ENCODE peak calls at places on chromosomes 1 and 21, in five cellular contexts. Y is BE2C, L is Calu3, F is RPMI7951, C is astrocyte of the cerebellum. S is an unnamed sample.
A peak's percentile ranks its signal among the peaks of the same experiment; 100 is the strongest.

GRCh38 chr1:9671377-9672140 is 20.0 kb downstream of the PIK3CD start:
- DNase-seq in Y (no peak), L (peak; percentile 22), F (peak; percentile 42), C (peak; percentile 34), S (peak; percentile 83)

GRCh38 chr1:109815809-109816791 is 52.4 kb upstream of the EPS8L3 start:
- DNase-seq in Y (no peak), L (no peak), F (no peak), C (no peak), S (no peak)

GRCh38 chr1:38213720-38214367 is 167.3 kb upstream of the POU3F1 start:
- DNase-seq in Y (peak; percentile 75), L (no peak), F (peak; percentile 58), C (no peak), S (no peak)

GRCh38 chr1:235617808-235618207 is 31.8 kb downstream of the GNG4 start:
- DNase-seq in Y (no peak), L (no peak), F (no peak), C (no peak), S (peak; percentile 59)

GRCh38 chr1:208029381-208030319 is 118.7 kb upstream of the CD34 start:
- DNase-seq in Y (no peak), L (no peak), F (peak; percentile 84), C (peak; percentile 66), S (peak; percentile 52)

GRCh38 chr1:46529031-46529630 is 22.3 kb downstream of the KNCN start:
- DNase-seq in Y (no peak), L (no peak), F (no peak), C (no peak), S (no peak)

GRCh38 chr1:84653130-84653680 is 37.1 kb downstream of the SSX2IP start:
- DNase-seq in Y (no peak), L (no peak), F (peak; percentile 2), C (no peak), S (peak; percentile 64)

GRCh38 chr21:27275294-27275927 is 308.5 kb upstream of the ADAMTS5 start:
- DNase-seq in Y (no peak), L (no peak), F (peak; percentile 73), C (peak; percentile 37), S (peak; percentile 86)

GRCh38 chr1:70826428-70826827 is 221.2 kb downstream of the PTGER3 start:
- DNase-seq in Y (no peak), L (no peak), F (no peak), C (no peak), S (no peak)

GRCh38 chr1:206933333-206933945 is 11.7 kb upstream of the FCMR start:
- DNase-seq in Y (peak; percentile 71), L (peak; percentile 64), F (peak; percentile 13), C (no peak), S (peak; percentile 47)

GRCh38 chr1:164771568-164772350 is 212.8 kb downstream of the PBX1 start:
- DNase-seq in Y (no peak), L (peak; percentile 78), F (peak; percentile 67), C (no peak), S (peak; percentile 80)

GRCh38 chr1:183450086-183450485 is 22.2 kb upstream of the SMG7 start:
- DNase-seq in Y (no peak), L (no peak), F (no peak), C (no peak), S (peak; percentile 16)

GRCh38 chr1:236522937-236523703 is 662 bp upstream of the LGALS8 start:
- DNase-seq in Y (no peak), L (peak; percentile 38), F (no peak), C (no peak), S (peak; percentile 16)

GRCh38 chr1:204065174-204065985 is 7.5 kb upstream of the SOX13 start:
- DNase-seq in Y (no peak), L (peak; percentile 56), F (peak; percentile 70), C (no peak), S (peak; percentile 40)

GRCh38 chr1:39129514-39129913 is 75.0 kb upstream of the MACF1 start:
- DNase-seq in Y (no peak), L (peak; percentile 13), F (peak; percentile 57), C (no peak), S (peak; percentile 66)

GRCh38 chr21:46294647-46295176 is 8.6 kb downstream of the YBEY start:
- DNase-seq in Y (no peak), L (peak; percentile 22), F (peak; percentile 84), C (peak; percentile 43), S (peak; percentile 48)

GRCh38 chr1:32361308-32361673 is 994 bp downstream of the FAM229A start:
- DNase-seq in Y (no peak), L (no peak), F (no peak), C (no peak), S (no peak)

GRCh38 chr1:214650664-214651063 is 47.7 kb downstream of the CENPF start:
- DNase-seq in Y (no peak), L (no peak), F (no peak), C (no peak), S (no peak)

GRCh38 chr1:170804419-170804818 is 130.9 kb upstream of the MROH9 start:
- DNase-seq in Y (no peak), L (no peak), F (no peak), C (no peak), S (no peak)

GRCh38 chr1:87115317-87115885 is 201.0 kb downstream of the HS2ST1 start:
- DNase-seq in Y (no peak), L (no peak), F (peak; percentile 88), C (peak; percentile 79), S (peak; percentile 59)

GRCh38 chr1:101953623-101954022 is 43.1 kb downstream of the OLFM3 start:
- DNase-seq in Y (no peak), L (no peak), F (no peak), C (no peak), S (no peak)

GRCh38 chr1:116262207-116262994 is 110.6 kb upstream of the ATP1A1 start:
- DNase-seq in Y (no peak), L (no peak), F (no peak), C (no peak), S (no peak)

GRCh38 chr1:19071674-19072281 is 115.3 kb upstream of the IFFO2 start:
- DNase-seq in Y (no peak), L (no peak), F (no peak), C (no peak), S (no peak)

GRCh38 chr1:47867447-47868347 is 129.5 kb downstream of the TRABD2B start:
- DNase-seq in Y (no peak), L (no peak), F (no peak), C (no peak), S (no peak)

GRCh38 chr1:152309955-152310354 is 15.1 kb downstream of the FLG start:
- DNase-seq in Y (no peak), L (no peak), F (no peak), C (no peak), S (no peak)

GRCh38 chr1:9874959-9875635 is 35.0 kb downstream of the CTNNBIP1 start:
- DNase-seq in Y (peak; percentile 74), L (peak; percentile 65), F (peak; percentile 66), C (peak; percentile 42), S (peak; percentile 78)

GRCh38 chr1:119003413-119004128 is 15.4 kb upstream of the TBX15 start:
- DNase-seq in Y (no peak), L (no peak), F (no peak), C (no peak), S (no peak)

S was measured in ELR.